ENCODE peak calls at places on chromosomes 11 and 22, in eight cellular contexts. O is heart right ventricle; W is naive thymus-derived CD4-positive, alpha-beta T cell; L is Peyer's patch; U is GM23338; A is colonic mucosa; C is K562; D is spleen. N is an unnamed sample.

GRCh38 chr22:17205432-17205831 is 13.8 kb downstream of the ADA2 start:
- DNase-seq in O (no peak), W (no peak), L (no peak), U (no peak), A (no peak), C (no peak), D (no peak), N (no peak)

GRCh38 chr11:64457416-64458010 is 98.6 kb downstream of the RPS6KA4 start:
- DNase-seq in O (no peak), W (no peak), L (no peak), U (no peak), A (no peak), C (no peak), D (peak; percentile 40), N (no peak)

GRCh38 chr11:29310016-29310415 is 706.8 kb downstream of the KCNA4 start:
- DNase-seq in O (no peak), W (no peak), L (no peak), U (no peak), A (no peak), C (no peak), D (no peak), N (no peak)

GRCh38 chr22:27867114-27867957 is 51.7 kb downstream of the PITPNB start:
- DNase-seq in O (no peak), W (no peak), L (no peak), U (no peak), A (no peak), C (no peak), D (no peak), N (no peak)

GRCh38 chr22:19568337-19569311 is 44.4 kb upstream of the CLDN5 start:
- DNase-seq in O (peak; percentile 37), W (no peak), L (no peak), U (no peak), A (no peak), C (no peak), D (no peak), N (no peak)

GRCh38 chr11:61971177-61972111 is 4.0 kb upstream of the FTH1 start:
- DNase-seq in O (peak; percentile 97), W (no peak), L (peak; percentile 90), U (peak; percentile 98), A (peak; percentile 97), C (peak; percentile 99), D (peak; percentile 93), N (peak; percentile 97)

GRCh38 chr11:126328444-126328843 is 24.6 kb downstream of the DCPS start:
- DNase-seq in O (no peak), W (no peak), L (peak; percentile 39), U (no peak), A (no peak), C (no peak), D (peak; percentile 68), N (no peak)

GRCh38 chr22:25694167-25694907 is 47.7 kb upstream of the MYO18B start:
- DNase-seq in O (no peak), W (no peak), L (no peak), U (no peak), A (no peak), C (no peak), D (no peak), N (no peak)

GRCh38 chr11:18699269-18699596 is 654 bp downstream of the TMEM86A start:
- DNase-seq in O (no peak), W (no peak), L (no peak), U (no peak), A (no peak), C (no peak), D (no peak), N (no peak)

GRCh38 chr11:47400813-47401279 is 7.5 kb upstream of the SLC39A13 start:
- DNase-seq in O (no peak), W (no peak), L (no peak), U (no peak), A (no peak), C (peak; percentile 61), D (peak; percentile 80), N (no peak)

GRCh38 chr22:19176732-19177131 is 1.8 kb downstream of the SLC25A1 start:
- DNase-seq in O (no peak), W (no peak), L (no peak), U (no peak), A (no peak), C (peak; percentile 63), D (no peak), N (no peak)

GRCh38 chr22:38034278-38034882 is 22.8 kb upstream of the PICK1 start:
- DNase-seq in O (peak; percentile 78), W (no peak), L (peak; percentile 50), U (peak; percentile 84), A (peak; percentile 58), C (peak; percentile 85), D (peak; percentile 81), N (no peak)

GRCh38 chr22:40666151-40666848 is 13.0 kb upstream of the MCHR1 start:
- DNase-seq in O (no peak), W (no peak), L (no peak), U (no peak), A (no peak), C (no peak), D (no peak), N (no peak)

GRCh38 chr11:6855971-6856542 is 6.8 kb upstream of the OR10A2 start:
- DNase-seq in O (no peak), W (no peak), L (no peak), U (no peak), A (no peak), C (peak; percentile 20), D (no peak), N (no peak)

GRCh38 chr11:60699282-60699681 is at the start of gene MS4A8:
- DNase-seq in O (no peak), W (no peak), L (no peak), U (no peak), A (peak; percentile 57), C (no peak), D (no peak), N (no peak)

GRCh38 chr11:86715611-86716010 is 43.2 kb upstream of the ME3 start:
- DNase-seq in O (no peak), W (no peak), L (no peak), U (peak; percentile 9), A (no peak), C (no peak), D (no peak), N (no peak)

GRCh38 chr11:47538741-47539575 is 14.0 kb downstream of the CELF1 start:
- DNase-seq in O (no peak), W (no peak), L (no peak), U (no peak), A (no peak), C (no peak), D (no peak), N (no peak)

GRCh38 chr11:19595840-19596751 is 116.5 kb upstream of the NAV2 start:
- DNase-seq in O (peak; percentile 54), W (no peak), L (no peak), U (no peak), A (peak; percentile 25), C (no peak), D (no peak), N (no peak)

GRCh38 chr11:8100605-8101004 is 19.6 kb downstream of the TUB start:
- DNase-seq in O (no peak), W (no peak), L (no peak), U (no peak), A (no peak), C (no peak), D (peak; percentile 41), N (no peak)

GRCh38 chr11:115180272-115180671 is 323.9 kb downstream of the CADM1 start:
- DNase-seq in O (no peak), W (no peak), L (no peak), U (no peak), A (no peak), C (no peak), D (no peak), N (no peak)

GRCh38 chr22:39178206-39179111 is 26.0 kb upstream of the CBX7 start:
- DNase-seq in O (no peak), W (no peak), L (no peak), U (no peak), A (no peak), C (no peak), D (peak; percentile 41), N (no peak)

GRCh38 chr11:45087761-45088160 is 58.7 kb upstream of the PRDM11 start:
- DNase-seq in O (no peak), W (no peak), L (no peak), U (no peak), A (no peak), C (no peak), D (no peak), N (no peak)

GRCh38 chr11:45086526-45086925 is 59.9 kb upstream of the PRDM11 start:
- DNase-seq in O (no peak), W (no peak), L (no peak), U (no peak), A (no peak), C (no peak), D (no peak), N (no peak)

GRCh38 chr11:45085657-45086501 is 60.6 kb upstream of the PRDM11 start:
- DNase-seq in O (no peak), W (no peak), L (no peak), U (peak; percentile 65), A (no peak), C (no peak), D (no peak), N (no peak)

GRCh38 chr11:45089251-45089650 is 57.2 kb upstream of the PRDM11 start:
- DNase-seq in O (peak; percentile 82), W (no peak), L (no peak), U (no peak), A (peak; percentile 52), C (no peak), D (no peak), N (peak; percentile 86)

GRCh38 chr11:45087301-45087700 is 59.1 kb upstream of the PRDM11 start:
- DNase-seq in O (peak; percentile 50), W (no peak), L (no peak), U (no peak), A (no peak), C (no peak), D (no peak), N (no peak)
- H3K4me1 ChIP-seq in O (peaks cover 37% of the 10 kb centered on the region), W (peaks cover 36% of the 10 kb centered on the region), L (no peaks in the 10 kb centered on the region), U (peaks cover 61% of the 10 kb centered on the region), A (no peaks in the 10 kb centered on the region), C (no peaks in the 10 kb centered on the region), D (peaks cover 77% of the 10 kb centered on the region), N (peaks cover 15% of the 10 kb centered on the region)

GRCh38 chr11:32098142-32098903 is 7.4 kb downstream of the RCN1 start:
- DNase-seq in O (no peak), W (no peak), L (no peak), U (no peak), A (no peak), C (no peak), D (no peak), N (no peak)
- H3K4me1 ChIP-seq in O (peaks cover 23% of the 10 kb centered on the region), W (peaks cover 12% of the 10 kb centered on the region), L (no peaks in the 10 kb centered on the region), U (peaks cover under 1% of the 10 kb centered on the region), A (peaks cover 1% of the 10 kb centered on the region), C (no peaks in the 10 kb centered on the region), D (peaks cover 7% of the 10 kb centered on the region), N (peaks cover 1% of the 10 kb centered on the region)

GRCh38 chr22:49431559-49431958 is 396.1 kb downstream of the BRD1 start:
- DNase-seq in O (no peak), W (no peak), L (no peak), U (no peak), A (no peak), C (no peak), D (no peak), N (no peak)
- H3K4me1 ChIP-seq in O (no peaks in the 10 kb centered on the region), W (no peaks in the 10 kb centered on the region), L (no peaks in the 10 kb centered on the region), U (no peaks in the 10 kb centered on the region), A (no peaks in the 10 kb centered on the region), C (peaks cover 7% of the 10 kb centered on the region), D (no peaks in the 10 kb centered on the region), N (no peaks in the 10 kb centered on the region)

DNA sequence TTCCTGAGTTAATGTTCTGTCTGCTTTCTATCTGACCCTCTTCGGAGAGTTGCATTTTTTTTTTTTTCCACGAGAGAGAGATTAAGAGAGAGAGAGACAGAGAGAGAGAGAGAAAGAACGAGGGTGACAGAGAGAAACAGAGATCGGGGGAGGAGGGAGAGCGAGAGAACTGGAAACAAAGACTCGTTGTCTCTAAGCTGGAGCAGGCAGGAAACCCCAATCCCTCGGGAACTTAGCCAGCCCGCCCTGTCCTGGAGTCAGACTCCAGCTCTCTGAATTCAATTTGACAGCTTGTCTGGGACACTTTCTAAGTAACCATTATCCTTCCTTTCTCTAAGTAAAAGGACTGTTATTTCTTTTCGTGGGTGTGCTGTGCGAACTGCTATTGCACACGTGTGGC is 76.9 kb downstream of the KCNJ1 start:
- DNase-seq in O (peak; percentile 72), W (no peak), L (no peak), U (no peak), A (no peak), C (no peak), D (no peak), N (peak; percentile 33)
- H3K4me1 ChIP-seq in O (peaks cover 17% of the 10 kb centered on the region), W (no peaks in the 10 kb centered on the region), L (no peaks in the 10 kb centered on the region), U (peaks cover 15% of the 10 kb centered on the region), A (no peaks in the 10 kb centered on the region), C (no peaks in the 10 kb centered on the region), D (peaks cover 47% of the 10 kb centered on the region), N (peaks cover 8% of the 10 kb centered on the region)